ENCODE peak calls at places on chromosomes 5 and 9, in seven cellular contexts. E is dorsolateral prefrontal cortex, R is astrocyte of the spinal cord, Z is left ventricle myocardium inferior, B is colonic mucosa, F is upper lobe of right lung, N is AG04450. W is an unnamed sample.

GRCh38 chr5:56350595-56351170 is 117.6 kb upstream of the ANKRD55 start:
- DNase-seq in E (no peak), N (peak; percentile 58), Z (peak; percentile 69), F (no peak), R (peak; percentile 90), B (peak; percentile 26), W (no peak)

GRCh38 chr9:124011460-124012301 is at the start of gene LHX2:
- DNase-seq in F (no peak), B (peak; percentile 73), E (peak; percentile 87), Z (peak; percentile 73), N (no peak), R (peak; percentile 55), W (peak; percentile 72)

GRCh38 chr9:27535701-27536118 is 6.1 kb upstream of the MOB3B start:
- DNase-seq in N (no peak), F (no peak), Z (no peak), R (no peak), E (peak; percentile 48), B (no peak), W (peak; percentile 22)

GRCh38 chr5:91956738-91957137 is 573.6 kb upstream of the ARRDC3 start:
- DNase-seq in F (no peak), Z (no peak), E (no peak), N (no peak), B (no peak), R (no peak), W (no peak)

GRCh38 chr5:1332461-1333001 is 12.4 kb downstream of the CLPTM1L start:
- DNase-seq in B (no peak), Z (no peak), N (no peak), F (no peak), E (peak; percentile 14), R (no peak), W (no peak)

GRCh38 chr5:124735169-124735858 is 11.1 kb downstream of the ZNF608 start:
- DNase-seq in R (no peak), Z (no peak), F (no peak), E (no peak), N (no peak), B (peak; percentile 68), W (peak; percentile 68)

GRCh38 chr5:113719549-113719948 is 206.1 kb downstream of the YTHDC2 start:
- DNase-seq in R (no peak), Z (no peak), B (no peak), N (no peak), F (no peak), E (no peak), W (no peak)

GRCh38 chr5:97840643-97841042 is 657.6 kb upstream of the RIOK2 start:
- DNase-seq in Z (no peak), B (no peak), R (peak; percentile 62), E (no peak), N (no peak), F (no peak), W (no peak)

GRCh38 chr5:98934581-98934980 is 5.8 kb upstream of the CHD1 start:
- DNase-seq in Z (no peak), E (no peak), F (no peak), R (peak; percentile 20), N (no peak), B (no peak), W (no peak)

GRCh38 chr5:1564824-1565736 is 41.3 kb upstream of the LPCAT1 start:
- DNase-seq in Z (no peak), F (no peak), N (no peak), E (no peak), B (no peak), R (no peak), W (no peak)

GRCh38 chr5:175885813-175886212 is 14.4 kb downstream of the CPLX2 start:
- DNase-seq in N (no peak), E (no peak), B (no peak), Z (no peak), F (no peak), R (peak; percentile 27), W (no peak)

GRCh38 chr9:90053027-90053426 is 448.2 kb downstream of the GADD45G start:
- DNase-seq in Z (no peak), N (no peak), B (no peak), R (no peak), E (no peak), F (no peak), W (no peak)

GRCh38 chr5:67910599-67910998 is 305.0 kb upstream of the PIK3R1 start:
- DNase-seq in F (no peak), R (no peak), N (no peak), Z (no peak), B (no peak), E (no peak), W (no peak)

GRCh38 chr5:91272858-91273257 is 110.3 kb downstream of the ARRDC3 start:
- DNase-seq in R (peak; percentile 71), F (no peak), N (no peak), Z (no peak), B (no peak), E (no peak), W (no peak)

GRCh38 chr9:107279084-107279483 is 4.0 kb upstream of the RAD23B start:
- DNase-seq in Z (no peak), B (no peak), F (no peak), R (no peak), N (no peak), E (no peak), W (no peak)

GRCh38 chr5:79436821-79437220 is 77.1 kb downstream of the HOMER1 start:
- DNase-seq in R (peak; percentile 10), N (no peak), B (no peak), Z (no peak), F (no peak), E (no peak), W (no peak)

GRCh38 chr9:124695280-124695890 is 75.7 kb downstream of the NR6A1 start:
- DNase-seq in F (no peak), Z (no peak), N (no peak), E (no peak), R (peak; percentile 68), B (no peak), W (no peak)

GRCh38 chr9:19471737-19472648 is 63.2 kb downstream of the ACER2 start:
- DNase-seq in B (peak; percentile 40), E (peak; percentile 84), Z (peak; percentile 52), N (no peak), F (peak; percentile 71), R (peak; percentile 37), W (peak; percentile 77)

GRCh38 chr9:103243553-103243952 is 248.4 kb downstream of the CYLC2 start:
- DNase-seq in Z (no peak), N (no peak), B (no peak), F (no peak), E (no peak), R (no peak), W (no peak)

DNA sequence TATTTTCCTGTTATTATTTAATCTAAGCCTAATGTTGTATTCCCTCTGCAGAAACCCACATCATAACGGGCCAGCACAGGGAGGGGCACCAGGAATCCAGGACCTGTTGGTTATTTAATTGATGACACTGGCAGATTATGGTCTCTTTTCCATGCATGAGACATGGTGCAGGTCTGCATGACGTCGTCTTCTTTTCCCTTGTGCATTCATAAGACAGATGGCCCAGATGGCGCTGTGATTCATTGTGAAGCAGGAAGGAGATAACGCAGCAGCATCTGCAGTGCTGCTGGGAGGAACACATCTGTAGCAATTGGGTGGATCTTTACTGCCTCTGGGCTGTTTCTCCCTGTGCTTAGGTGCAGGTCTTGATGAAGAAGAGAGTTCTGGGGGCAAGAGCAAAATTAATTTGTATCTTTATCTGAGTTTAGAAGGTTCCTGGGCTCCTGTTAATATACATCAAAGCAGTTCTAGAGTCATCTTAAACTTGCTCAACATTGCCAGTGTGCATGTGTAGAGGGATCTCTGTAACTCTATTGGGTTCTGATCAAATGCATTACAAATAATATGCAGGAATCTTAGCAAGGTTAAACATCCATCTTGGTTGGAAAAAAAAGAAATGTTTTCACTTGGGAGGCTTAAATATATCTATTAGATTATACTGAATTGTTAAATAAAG is 176.1 kb downstream of the PCSK1 start:
- DNase-seq in R (peak; percentile 69), E (peak; percentile 67), B (peak; percentile 29), N (peak; percentile 78), Z (no peak), F (no peak), W (no peak)
- TF ChIP-seq CTCF in R (peak; percentile 7), E (peak; percentile 19), B (no peak), N (peak; percentile 18), Z (no peak), F (no peak), W (no peak)

DNA sequence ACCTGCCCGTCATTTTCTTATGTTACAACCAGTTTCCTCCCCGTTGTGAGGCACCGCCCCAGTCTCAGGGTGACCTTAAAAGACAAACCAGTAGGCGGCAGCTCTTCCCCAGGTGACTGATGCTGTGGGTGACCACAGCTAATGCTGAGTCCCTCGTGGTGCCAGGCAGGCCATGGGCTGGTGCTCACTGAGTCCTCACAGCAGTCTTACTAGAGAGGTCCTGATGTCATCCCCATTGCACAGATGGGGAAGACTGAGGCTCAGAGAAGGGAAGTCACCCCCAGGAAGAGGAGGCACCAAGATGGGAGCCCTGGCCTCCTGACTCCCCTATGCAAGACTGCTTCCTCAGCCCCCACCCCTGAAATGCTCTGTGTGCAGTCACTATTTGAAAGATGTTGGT is 978 bp downstream of the CFAP157 start:
- DNase-seq in Z (no peak), B (peak; percentile 41), R (no peak), N (no peak), E (no peak), F (no peak), W (no peak)
- TF ChIP-seq CTCF in Z (no peak), B (no peak), R (no peak), N (no peak), E (no peak), F (no peak), W (no peak)

DNA sequence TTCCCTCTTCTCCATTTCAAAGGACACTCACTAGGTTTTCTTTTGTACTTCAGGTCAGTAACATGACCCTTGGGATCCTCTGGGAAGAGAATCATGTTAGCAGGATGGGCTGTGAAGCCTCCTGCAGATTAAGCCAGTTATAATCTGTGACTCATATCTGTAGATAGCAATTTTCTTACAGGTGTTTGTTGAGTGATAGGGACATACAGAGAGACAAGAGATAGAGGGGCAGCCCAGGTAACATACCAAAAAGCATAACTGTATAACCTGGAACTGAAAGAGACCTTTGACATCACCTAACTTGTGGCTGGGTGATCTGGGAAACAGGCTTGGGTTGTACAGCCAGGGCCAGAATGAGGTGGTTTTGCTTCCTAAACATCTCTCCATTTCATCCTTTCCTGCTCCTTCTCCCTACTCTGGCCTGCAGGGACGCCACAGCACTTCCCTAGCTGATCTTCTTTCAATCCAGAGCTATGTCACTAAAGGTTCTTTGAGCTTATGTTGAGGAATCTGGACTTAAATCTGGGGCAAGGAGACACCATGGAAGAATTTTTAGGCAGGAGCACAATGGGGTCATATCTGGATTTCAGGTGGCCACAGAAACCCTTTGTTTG is 21.0 kb upstream of the PPARGC1B start:
- DNase-seq in R (no peak), Z (no peak), B (no peak), E (no peak), F (no peak), N (no peak), W (no peak)
- TF ChIP-seq CTCF in R (no peak), Z (no peak), B (no peak), E (no peak), F (no peak), N (no peak), W (no peak)

GRCh38 chr5:41524174-41524573 is 13.8 kb upstream of the PLCXD3 start:
- DNase-seq in N (no peak), R (no peak), F (no peak), B (no peak), E (no peak), Z (no peak), W (no peak)

GRCh38 chr5:41517909-41518308 is 7.5 kb upstream of the PLCXD3 start:
- DNase-seq in E (no peak), Z (no peak), F (no peak), B (no peak), N (no peak), R (peak; percentile 30), W (no peak)

GRCh38 chr5:41522193-41522786 is 11.9 kb upstream of the PLCXD3 start:
- DNase-seq in E (no peak), B (no peak), Z (no peak), R (no peak), F (no peak), N (no peak), W (no peak)

GRCh38 chr5:41519801-41520200 is 9.4 kb upstream of the PLCXD3 start:
- DNase-seq in Z (no peak), F (no peak), B (no peak), N (no peak), E (no peak), R (no peak), W (no peak)
- TF ChIP-seq CTCF in Z (peak; percentile 47), F (no peak), B (no peak), N (no peak), E (peak; percentile 27), R (peak; percentile 6), W (no peak)